ENCODE peak calls at places on chromosomes 11 and 22, in nine cellular contexts. X is heart left ventricle, O is heart right ventricle, V is hepatocyte, C is GM23248, I is transverse colon, U is upper lobe of right lung, H is OCI-LY7, D is left lung. Y is an unnamed sample. For H3K4me1, the result is how much of the 10 kb centered on the place peaks cover.

GRCh38 chr22:49549256-49549655 is 278.4 kb downstream of the BRD1 start:
- DNase-seq in X (no peak), O (no peak), V (no peak), C (no peak), I (no peak), U (peak), H (no peak), D (peak), Y (no peak)

GRCh38 chr11:122895591-122895990 is 13.0 kb downstream of the JHY start:
- DNase-seq in X (no peak), O (no peak), V (no peak), C (no peak), I (no peak), U (no peak), H (no peak), D (no peak), Y (no peak)

GRCh38 chr22:37138879-37139561 is 10.7 kb downstream of the IL2RB start:
- DNase-seq in X (no peak), O (no peak), V (no peak), C (no peak), I (no peak), U (no peak), H (no peak), D (peak), Y (no peak)

GRCh38 chr11:66880484-66881211 is 23.8 kb downstream of the LRFN4 start:
- DNase-seq in X (no peak), O (no peak), V (no peak), C (no peak), I (no peak), U (no peak), H (peak), D (no peak), Y (no peak)

GRCh38 chr22:35230839-35231584 is 26.3 kb upstream of the HMGXB4 start:
- DNase-seq in X (no peak), O (no peak), V (no peak), C (no peak), I (peak), U (no peak), H (peak), D (no peak), Y (no peak)

GRCh38 chr11:62921201-62921572 is at the start of gene CHRM1:
- DNase-seq in X (no peak), O (no peak), V (no peak), C (no peak), I (peak), U (no peak), H (no peak), D (peak), Y (no peak)

GRCh38 chr11:130068546-130068985 is 1.1 kb upstream of the APLP2 start:
- DNase-seq in X (no peak), O (no peak), V (no peak), C (no peak), I (no peak), U (no peak), H (no peak), D (no peak), Y (no peak)

GRCh38 chr22:31846161-31847115 is 92.6 kb downstream of the DEPDC5 start:
- DNase-seq in X (no peak), O (no peak), V (no peak), C (peak), I (no peak), U (no peak), H (peak), D (no peak), Y (no peak)

GRCh38 chr22:17897864-17898263 is 123.6 kb upstream of the BID start:
- DNase-seq in X (no peak), O (no peak), V (no peak), C (no peak), I (no peak), U (no peak), H (no peak), D (no peak), Y (no peak)

GRCh38 chr11:86459682-86460460 is 85.2 kb downstream of the CCDC81 start:
- DNase-seq in X (peak), O (peak), V (peak), C (peak), I (no peak), U (no peak), H (no peak), D (no peak), Y (no peak)

GRCh38 chr11:23727821-23728220 is 769.0 kb upstream of the LUZP2 start:
- DNase-seq in X (no peak), O (no peak), V (peak), C (peak), I (no peak), U (no peak), H (no peak), D (no peak), Y (no peak)

GRCh38 chr11:91104237-91104636 is 881.4 kb upstream of the CHORDC1 start:
- DNase-seq in X (no peak), O (no peak), V (peak), C (peak), I (no peak), U (no peak), H (no peak), D (no peak), Y (no peak)

GRCh38 chr11:92776676-92777075 is 192.8 kb upstream of the MTNR1B start:
- DNase-seq in X (no peak), O (no peak), V (no peak), C (peak), I (no peak), U (no peak), H (no peak), D (no peak), Y (no peak)

GRCh38 chr11:73972620-73973449 is 9.8 kb downstream of the UCP2 start:
- DNase-seq in X (no peak), O (no peak), V (no peak), C (no peak), I (no peak), U (no peak), H (peak), D (no peak), Y (no peak)

GRCh38 chr11:16805942-16806341 is 67.5 kb downstream of the C11orf58 start:
- DNase-seq in X (no peak), O (no peak), V (no peak), C (peak), I (no peak), U (no peak), H (no peak), D (no peak), Y (no peak)

GRCh38 chr11:86064236-86064803 is 4.6 kb downstream of the PICALM start:
- DNase-seq in X (no peak), O (no peak), V (no peak), C (peak), I (no peak), U (no peak), H (no peak), D (no peak), Y (no peak)

GRCh38 chr11:45180158-45180887 is 33.9 kb downstream of the PRDM11 start:
- DNase-seq in X (peak), O (peak), V (peak), C (peak), I (peak), U (peak), H (no peak), D (peak), Y (no peak)

GRCh38 chr11:94854770-94855633 is 86.8 kb downstream of the AMOTL1 start:
- DNase-seq in X (peak), O (peak), V (no peak), C (no peak), I (no peak), U (peak), H (no peak), D (no peak), Y (no peak)

GRCh38 chr22:39966522-39966921 is 6.3 kb downstream of the TMA7B start:
- DNase-seq in X (no peak), O (no peak), V (no peak), C (no peak), I (no peak), U (no peak), H (no peak), D (no peak), Y (no peak)

DNA sequence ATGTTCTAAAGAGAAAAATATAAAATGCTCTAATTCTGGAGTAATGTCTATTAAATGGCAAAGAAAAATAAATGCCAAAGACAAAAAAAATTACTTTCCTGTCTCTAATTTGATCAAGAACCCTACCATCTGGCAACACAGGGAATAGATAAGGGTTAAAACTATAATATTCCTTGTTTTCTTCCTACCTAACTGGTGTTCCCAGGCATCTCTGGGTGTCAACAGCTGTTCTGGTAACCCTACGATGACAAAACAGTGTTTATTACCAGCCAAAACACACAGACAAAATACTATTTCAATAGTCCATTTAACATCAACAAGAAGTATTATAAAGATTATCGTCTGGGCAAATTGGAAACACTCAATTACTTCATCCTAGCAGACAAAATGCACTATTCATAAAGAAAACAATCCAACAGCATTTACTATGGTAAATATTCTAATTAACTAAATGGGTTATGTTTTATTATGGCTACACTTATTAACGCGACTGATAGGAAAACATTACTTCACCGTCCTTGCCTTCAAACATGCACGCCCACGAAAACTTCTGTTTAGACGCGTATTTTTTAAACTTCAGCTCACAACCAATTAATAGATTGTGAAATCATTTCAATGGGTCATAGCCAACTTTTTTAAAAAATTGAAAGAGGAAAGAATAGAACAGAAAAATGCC is 50.6 kb downstream of the LGR4 start:
- DNase-seq in X (no peak), O (no peak), V (no peak), C (peak), I (no peak), U (no peak), H (no peak), D (no peak), Y (no peak)
- H3K27ac ChIP-seq in X (peak), O (peak), V (peak), C (peak), I (peak), U (no peak), H (no peak), D (no peak), Y (no peak)

GRCh38 chr22:29202231-29203192 is 3.2 kb upstream of the EMID1 start:
- DNase-seq in X (peak), O (peak), V (no peak), C (no peak), I (peak), U (no peak), H (peak), D (peak), Y (peak)
- H3K4me1 ChIP-seq in X (under half), O (under half), V (under half), C (under half), I (under half), U (under half), H (under half), D (under half), Y (under half)

GRCh38 chr22:33450756-33451155 is 392.6 kb upstream of the SYN3 start:
- DNase-seq in X (no peak), O (no peak), V (no peak), C (no peak), I (no peak), U (no peak), H (no peak), D (no peak), Y (no peak)

GRCh38 chr22:33447733-33448132 is 389.6 kb upstream of the SYN3 start:
- DNase-seq in X (no peak), O (no peak), V (no peak), C (no peak), I (no peak), U (no peak), H (no peak), D (no peak), Y (no peak)

GRCh38 chr22:33455036-33455435 is 396.9 kb upstream of the SYN3 start:
- DNase-seq in X (no peak), O (no peak), V (no peak), C (no peak), I (no peak), U (no peak), H (no peak), D (no peak), Y (no peak)

DNA sequence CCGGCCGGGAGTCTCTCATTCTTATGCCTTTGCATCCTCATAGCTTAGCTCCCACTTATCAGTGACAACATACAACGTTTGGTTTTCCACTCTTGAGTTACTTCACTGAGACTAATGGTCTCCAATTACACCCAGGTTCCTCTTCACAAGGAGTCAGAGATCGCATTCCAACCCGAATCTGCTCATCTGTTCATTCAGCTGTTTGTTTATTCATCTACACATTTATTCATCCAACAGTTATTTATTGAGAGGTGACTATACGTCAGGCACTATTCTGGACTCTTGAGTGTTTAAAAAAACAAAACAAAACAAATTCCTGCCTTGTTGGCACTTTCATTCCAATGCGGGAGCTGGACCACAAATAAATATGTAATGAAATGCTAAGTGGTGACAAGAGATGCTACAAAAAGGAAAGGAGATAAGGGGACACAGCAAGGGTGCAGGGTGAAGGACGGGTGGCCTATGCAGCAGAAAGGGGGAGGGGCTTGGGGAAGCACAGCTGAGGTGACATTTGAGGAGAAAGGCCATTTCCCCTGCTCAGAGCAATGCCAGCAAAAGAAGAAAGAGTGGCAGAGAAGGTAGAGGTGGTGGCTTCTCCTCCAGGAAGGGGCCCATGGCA is 393.8 kb upstream of the SYN3 start:
- DNase-seq in X (no peak), O (no peak), V (no peak), C (no peak), I (no peak), U (no peak), H (no peak), D (no peak), Y (no peak)
- H3K4me3 ChIP-seq in X (no peak), O (no peak), V (no peak), C (no peak), I (no peak), U (no peak), H (no peak), D (no peak), Y (no peak)

GRCh38 chr22:23073506-23074229 is 3.3 kb downstream of the GNAZ start:
- DNase-seq in X (no peak), O (peak), V (no peak), C (no peak), I (no peak), U (peak), H (no peak), D (peak), Y (no peak)

GRCh38 chr22:23071163-23072034 is 1.1 kb downstream of the GNAZ start:
- DNase-seq in X (no peak), O (peak), V (no peak), C (no peak), I (no peak), U (peak), H (no peak), D (peak), Y (no peak)

GRCh38 chr22:23070418-23071162 is at the start of gene GNAZ:
- DNase-seq in X (no peak), O (peak), V (peak), C (peak), I (no peak), U (peak), H (peak), D (peak), Y (no peak)

GRCh38 chr22:23072911-23073491 is 2.7 kb downstream of the GNAZ start:
- DNase-seq in X (no peak), O (peak), V (no peak), C (no peak), I (no peak), U (peak), H (no peak), D (peak), Y (no peak)

DNA sequence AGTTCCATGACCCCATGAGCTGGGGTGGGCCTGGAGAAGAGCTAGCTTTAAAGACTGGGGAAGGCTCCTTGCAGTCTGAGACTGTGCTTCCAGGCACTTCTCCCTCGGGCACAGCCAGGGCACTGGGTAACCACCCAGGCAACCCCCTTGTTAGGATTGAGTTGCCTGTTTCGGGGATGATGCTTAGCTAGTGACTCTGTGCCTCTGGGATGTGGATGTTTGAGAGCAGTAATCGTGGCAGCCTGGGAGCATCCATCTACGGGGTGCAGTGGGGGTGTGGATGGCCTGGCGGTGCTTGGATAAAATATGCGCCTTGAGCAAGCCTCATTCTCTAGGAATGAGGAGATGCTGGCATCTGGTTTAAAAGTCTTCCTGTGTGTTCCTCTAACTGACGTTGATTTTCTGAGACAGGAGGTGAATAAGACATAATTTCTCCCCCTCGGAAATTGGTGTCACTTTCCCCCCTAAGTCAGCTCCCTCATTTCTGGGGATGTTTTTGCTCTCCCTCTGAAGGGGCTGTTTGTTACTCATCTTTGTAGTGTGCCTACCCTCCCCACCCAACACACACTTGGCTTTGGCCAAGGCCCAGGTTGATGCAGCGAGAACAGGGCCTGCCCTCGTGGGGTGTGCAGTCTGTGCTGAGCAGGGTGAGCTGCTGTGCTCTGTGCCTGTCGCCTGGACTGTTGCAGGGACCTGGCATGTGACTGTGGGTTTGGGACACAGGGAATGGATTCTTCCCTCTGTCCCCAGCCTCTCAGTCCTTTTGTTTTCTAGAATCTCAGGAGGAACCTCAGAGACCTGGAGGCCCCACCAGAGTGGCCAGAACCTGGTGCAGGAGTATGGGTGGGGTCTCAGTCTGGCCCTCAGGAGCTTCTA is 2.0 kb downstream of the GNAZ start:
- DNase-seq in X (no peak), O (no peak), V (no peak), C (peak), I (no peak), U (peak), H (no peak), D (peak), Y (no peak)
- H3K27ac ChIP-seq in X (no peak), O (no peak), V (no peak), C (no peak), I (no peak), U (no peak), H (no peak), D (no peak), Y (no peak)

DNA sequence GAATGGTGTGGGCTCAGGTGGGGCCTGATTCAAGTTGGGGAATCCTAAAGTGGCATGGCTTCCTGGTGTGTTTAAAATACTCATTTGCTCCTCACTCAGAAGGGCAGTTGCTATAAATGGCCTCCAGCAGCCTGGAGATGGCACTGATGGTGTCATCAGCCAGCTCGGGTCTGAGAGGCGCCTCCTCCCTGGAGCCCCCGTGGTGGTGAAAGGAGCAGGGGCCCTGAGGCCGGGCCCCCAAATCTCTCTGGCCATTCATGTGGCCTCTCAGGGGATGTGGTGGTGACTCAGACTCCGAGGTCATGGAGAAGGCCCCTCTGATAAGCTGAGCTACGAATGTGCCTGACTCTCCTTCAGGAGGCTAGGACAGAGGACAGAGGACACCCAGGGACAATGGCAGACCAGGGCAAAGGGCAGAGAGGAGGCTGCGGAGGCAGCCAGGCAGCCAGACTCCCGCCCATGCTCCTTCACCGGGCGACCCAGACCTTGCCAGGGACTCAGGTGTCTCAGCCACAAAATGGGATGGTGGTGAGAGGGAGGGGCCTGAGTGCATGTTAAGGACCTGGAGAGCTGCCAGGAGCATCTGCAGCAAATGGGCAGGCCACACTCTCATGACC is 129.2 kb downstream of the CTTN start:
- DNase-seq in X (no peak), O (no peak), V (no peak), C (no peak), I (no peak), U (no peak), H (no peak), D (peak), Y (no peak)
- H3K4me1 ChIP-seq in X (under half), O (under half), V (under half), C (under half), I (under half), U (under half), H (under half), D (under half), Y (under half)